ENCODE peak calls at places on chromosomes 11 and 22, in ten cellular contexts. L is NCI-H1417, A is NCI-H460, S is neural crest cell, P is brain microvascular endothelial cell, H is amygdala, Q is memory B cell, C is NCI-H2227 treated with DMSO at 0.1 percent for 48 hours, Z is T-helper 9 cell, R is DMS 273 treated with DMSO at 0.1 percent for 48 hours. X is an unnamed sample.
A peak's percentile ranks its signal among the peaks of the same experiment; 100 is the strongest.

GRCh38 chr11:12235945-12236743 is 125.8 kb downstream of the MICAL2 start:
- DNase-seq in L (peak; percentile 78), A (peak; percentile 42), S (no peak), P (peak; percentile 37), H (no peak), Q (peak; percentile 8), C (peak; percentile 46), Z (peak; percentile 12), R (peak; percentile 8), X (peak; percentile 39)

GRCh38 chr11:86537541-86538222 is 134.7 kb downstream of the ME3 start:
- DNase-seq in L (no peak), A (no peak), S (no peak), P (peak; percentile 28), H (no peak), Q (no peak), C (no peak), Z (no peak), R (no peak), X (no peak)

GRCh38 chr22:48868554-48868953 is 959.1 kb downstream of the BRD1 start:
- DNase-seq in L (no peak), A (no peak), S (no peak), P (no peak), H (no peak), Q (no peak), C (no peak), Z (no peak), R (no peak), X (no peak)

GRCh38 chr11:11979487-11980117 is 28.8 kb downstream of the DKK3 start:
- DNase-seq in L (no peak), A (no peak), S (no peak), P (peak; percentile 73), H (no peak), Q (no peak), C (no peak), Z (no peak), R (no peak), X (no peak)

GRCh38 chr22:25111579-25112517 is 87.8 kb upstream of the CRYBB3 start:
- DNase-seq in L (peak; percentile 17), A (no peak), S (no peak), P (no peak), H (no peak), Q (no peak), C (no peak), Z (no peak), R (no peak), X (no peak)

GRCh38 chr11:117179048-117179999 is 781 bp downstream of the SIDT2 start:
- DNase-seq in L (peak; percentile 70), A (no peak), S (peak; percentile 41), P (no peak), H (no peak), Q (peak; percentile 34), C (no peak), Z (peak; percentile 41), R (no peak), X (no peak)

GRCh38 chr22:19187716-19188563 is 9.4 kb upstream of the SLC25A1 start:
- DNase-seq in L (no peak), A (no peak), S (no peak), P (no peak), H (no peak), Q (no peak), C (no peak), Z (no peak), R (no peak), X (no peak)

GRCh38 chr11:59174664-59175033 is 2.7 kb downstream of the DTX4 start:
- DNase-seq in L (no peak), A (no peak), S (no peak), P (no peak), H (no peak), Q (no peak), C (no peak), Z (no peak), R (no peak), X (no peak)

GRCh38 chr22:49372530-49373288 is 455.0 kb downstream of the BRD1 start:
- DNase-seq in L (no peak), A (peak; percentile 17), S (no peak), P (peak; percentile 31), H (no peak), Q (no peak), C (no peak), Z (no peak), R (no peak), X (no peak)

GRCh38 chr22:40410731-40411505 is 40.5 kb downstream of the SGSM3 start:
- DNase-seq in L (no peak), A (no peak), S (no peak), P (no peak), H (no peak), Q (no peak), C (no peak), Z (no peak), R (no peak), X (no peak)

GRCh38 chr11:113447621-113448310 is 27.4 kb downstream of the DRD2 start:
- DNase-seq in L (no peak), A (no peak), S (no peak), P (peak; percentile 65), H (no peak), Q (no peak), C (peak; percentile 17), Z (no peak), R (no peak), X (no peak)

GRCh38 chr11:125404811-125405481 is 91.1 kb downstream of the FEZ1 start:
- DNase-seq in L (peak; percentile 81), A (peak; percentile 36), S (peak; percentile 88), P (peak; percentile 37), H (peak; percentile 21), Q (peak; percentile 67), C (peak; percentile 4), Z (peak; percentile 61), R (no peak), X (peak; percentile 71)

GRCh38 chr22:37485006-37485713 is 1.0 kb downstream of the MFNG start:
- DNase-seq in L (no peak), A (no peak), S (no peak), P (no peak), H (no peak), Q (peak; percentile 33), C (no peak), Z (peak; percentile 45), R (no peak), X (no peak)

GRCh38 chr11:57752954-57753353 is 1.3 kb upstream of the BTBD18 start:
- DNase-seq in L (no peak), A (no peak), S (no peak), P (no peak), H (no peak), Q (no peak), C (no peak), Z (no peak), R (no peak), X (no peak)

GRCh38 chr11:45593992-45594391 is 71.4 kb downstream of the CHST1 start:
- DNase-seq in L (no peak), A (no peak), S (no peak), P (no peak), H (no peak), Q (no peak), C (no peak), Z (no peak), R (no peak), X (no peak)

GRCh38 chr11:86014221-86014620 is 54.7 kb downstream of the PICALM start:
- DNase-seq in L (peak; percentile 66), A (no peak), S (no peak), P (no peak), H (no peak), Q (no peak), C (no peak), Z (no peak), R (no peak), X (no peak)

GRCh38 chr22:23763579-23764331 is 965 bp downstream of the C22orf15 start:
- DNase-seq in L (no peak), A (no peak), S (no peak), P (no peak), H (no peak), Q (no peak), C (no peak), Z (peak; percentile 36), R (no peak), X (no peak)